ENCODE peak calls at places on chromosomes 6 and 20, in seven cellular contexts. F is Right ventricle myocardium inferior, V is HL-60, C is NCI-H1105 treated with DMSO at 0.1 percent for 48 hours, K is fibroblast of mammary gland, H is EH, E is occipital lobe. R is an unnamed sample.

GRCh38 chr20:1334761-1335160 is 5.8 kb upstream of the SDCBP2 start:
- DNase-seq in K (no peak), H (no peak), V (peak), E (no peak), F (no peak), C (no peak), R (no peak)

GRCh38 chr6:53461041-53461656 is 83.8 kb downstream of the GCLC start:
- DNase-seq in E (no peak), H (peak), K (no peak), V (peak), F (no peak), C (no peak), R (peak)

GRCh38 chr6:147060636-147061035 is 143.6 kb upstream of the STXBP5 start:
- DNase-seq in C (no peak), E (no peak), F (no peak), K (no peak), V (no peak), H (no peak), R (no peak)

GRCh38 chr20:1754306-1754705 is 96.7 kb upstream of the SIRPG start:
- DNase-seq in V (no peak), F (no peak), E (no peak), H (no peak), K (no peak), C (no peak), R (no peak)

GRCh38 chr6:90083891-90084290 is 189.6 kb downstream of the GJA10 start:
- DNase-seq in H (no peak), C (no peak), V (peak), F (no peak), E (no peak), K (no peak), R (peak)

GRCh38 chr6:130680118-130680517 is 147.1 kb upstream of the SMLR1 start:
- DNase-seq in F (no peak), C (no peak), E (no peak), V (no peak), K (peak), H (peak), R (no peak)

GRCh38 chr6:32941412-32941784 is 570 bp upstream of the HLA-DMB start:
- DNase-seq in C (no peak), E (no peak), V (peak), H (no peak), F (no peak), K (no peak), R (peak)

GRCh38 chr20:60977896-60978295 is 274.2 kb upstream of the CDH4 start:
- DNase-seq in E (no peak), C (peak), F (no peak), H (no peak), K (no peak), V (no peak), R (no peak)

GRCh38 chr6:111720931-111721496 is 115.3 kb upstream of the TRAF3IP2 start:
- DNase-seq in E (no peak), C (no peak), H (no peak), V (no peak), K (no peak), F (no peak), R (no peak)

GRCh38 chr20:10185741-10186558 is 32.7 kb upstream of the SNAP25 start:
- DNase-seq in V (no peak), K (peak), E (no peak), H (no peak), F (no peak), C (peak), R (no peak)

GRCh38 chr6:27238010-27238983 is 9.2 kb upstream of the PRSS16 start:
- DNase-seq in V (no peak), F (no peak), C (no peak), E (no peak), H (no peak), K (no peak), R (no peak)

GRCh38 chr6:71887006-71887743 is 825 bp downstream of the RIMS1 start:
- DNase-seq in F (peak), H (no peak), K (no peak), C (no peak), E (no peak), V (no peak), R (no peak)

GRCh38 chr20:21251278-21251677 is 51.9 kb upstream of the XRN2 start:
- DNase-seq in K (peak), V (no peak), H (peak), C (no peak), F (no peak), E (no peak), R (no peak)

GRCh38 chr20:37011147-37011546 is 59.6 kb upstream of the SAMHD1 start:
- DNase-seq in K (no peak), V (no peak), E (no peak), C (no peak), F (no peak), H (no peak), R (no peak)

R was measured in GF-D8.